ENCODE peak calls at places on chromosome 21, in eight cellular contexts. Y is hepatocyte, A is A673, S is PC-3, J is neural progenitor cell, R is GM23248, B is MM.1S, H is PC-9. D is an unnamed sample.

GRCh38 chr21:39348040-39348354 is 891 bp downstream of the HMGN1 start:
- DNase-seq in Y (no peak), A (no peak), S (no peak), J (no peak), R (no peak), B (no peak), H (no peak), D (no peak)

GRCh38 chr21:16388291-16388690 is 658.5 kb downstream of the USP25 start:
- DNase-seq in Y (no peak), A (no peak), S (no peak), J (no peak), R (no peak), B (no peak), H (no peak), D (no peak)

GRCh38 chr21:15441060-15441493 is 288.7 kb upstream of the USP25 start:
- DNase-seq in Y (no peak), A (no peak), S (no peak), J (peak), R (no peak), B (no peak), H (no peak), D (no peak)

GRCh38 chr21:39016740-39017315 is 166.4 kb downstream of the PSMG1 start:
- DNase-seq in Y (no peak), A (no peak), S (no peak), J (no peak), R (no peak), B (peak), H (no peak), D (no peak)

GRCh38 chr21:38266732-38267131 is 9.9 kb downstream of the KCNJ15 start:
- DNase-seq in Y (no peak), A (no peak), S (peak), J (no peak), R (peak), B (no peak), H (no peak), D (peak)

GRCh38 chr21:42306366-42307035 is 8.7 kb downstream of the TFF3 start:
- DNase-seq in Y (no peak), A (no peak), S (no peak), J (no peak), R (no peak), B (no peak), H (no peak), D (no peak)

GRCh38 chr21:43292041-43292865 is 123.4 kb downstream of the CRYAA start:
- DNase-seq in Y (no peak), A (no peak), S (no peak), J (no peak), R (no peak), B (no peak), H (no peak), D (no peak)

GRCh38 chr21:15293251-15293650 is 228.5 kb upstream of the NRIP1 start:
- DNase-seq in Y (peak), A (peak), S (peak), J (no peak), R (peak), B (no peak), H (peak), D (peak)

GRCh38 chr21:27423073-27423472 is 456.2 kb upstream of the ADAMTS5 start:
- DNase-seq in Y (no peak), A (no peak), S (peak), J (no peak), R (peak), B (no peak), H (no peak), D (peak)

GRCh38 chr21:14075346-14076142 is 135.2 kb downstream of the LIPI start:
- DNase-seq in Y (no peak), A (no peak), S (no peak), J (no peak), R (no peak), B (no peak), H (no peak), D (no peak)

GRCh38 chr21:24840287-24840686 is 767.0 kb downstream of the MRPL39 start:
- DNase-seq in Y (no peak), A (no peak), S (no peak), J (no peak), R (no peak), B (no peak), H (no peak), D (no peak)

GRCh38 chr21:42346866-42347600 is 3.8 kb downstream of the TFF2 start:
- DNase-seq in Y (no peak), A (no peak), S (no peak), J (no peak), R (no peak), B (no peak), H (no peak), D (no peak)

GRCh38 chr21:38806942-38807284 is 1.2 kb downstream of the ETS2 start:
- DNase-seq in Y (no peak), A (peak), S (peak), J (no peak), R (peak), B (no peak), H (no peak), D (peak)

GRCh38 chr21:42666023-42666747 is 12.8 kb downstream of the PDE9A start:
- DNase-seq in Y (no peak), A (peak), S (peak), J (no peak), R (peak), B (no peak), H (no peak), D (no peak)

GRCh38 chr21:31957631-31958030 is 84.8 kb downstream of the HUNK start:
- DNase-seq in Y (no peak), A (no peak), S (no peak), J (no peak), R (no peak), B (no peak), H (no peak), D (no peak)

GRCh38 chr21:25966308-25966707 is 204.3 kb downstream of the APP start:
- DNase-seq in Y (no peak), A (no peak), S (peak), J (no peak), R (no peak), B (no peak), H (no peak), D (no peak)

GRCh38 chr21:37937668-37938067 is 21.4 kb upstream of the KCNJ6 start:
- DNase-seq in Y (no peak), A (no peak), S (no peak), J (no peak), R (no peak), B (no peak), H (no peak), D (no peak)

GRCh38 chr21:38817371-38818335 is 11.9 kb downstream of the ETS2 start:
- DNase-seq in Y (no peak), A (no peak), S (peak), J (no peak), R (peak), B (no peak), H (no peak), D (peak)

GRCh38 chr21:35210093-35210492 is 161.0 kb upstream of the RUNX1 start:
- DNase-seq in Y (no peak), A (no peak), S (no peak), J (no peak), R (no peak), B (no peak), H (no peak), D (no peak)

GRCh38 chr21:35206141-35207125 is 157.3 kb upstream of the RUNX1 start:
- DNase-seq in Y (peak), A (no peak), S (no peak), J (no peak), R (no peak), B (peak), H (no peak), D (peak)

GRCh38 chr21:35207322-35207721 is 158.2 kb upstream of the RUNX1 start:
- DNase-seq in Y (no peak), A (no peak), S (no peak), J (no peak), R (peak), B (no peak), H (no peak), D (no peak)

GRCh38 chr21:35208117-35208516 is 159.0 kb upstream of the RUNX1 start:
- DNase-seq in Y (no peak), A (no peak), S (no peak), J (no peak), R (no peak), B (no peak), H (no peak), D (no peak)

GRCh38 chr21:35208810-35209517 is 159.9 kb upstream of the RUNX1 start:
- DNase-seq in Y (no peak), A (no peak), S (no peak), J (no peak), R (peak), B (no peak), H (no peak), D (peak)
- TF ChIP-seq EZH2 in Y (no peak), A (no peak), S (no peak), J (no peak), R (no peak), B (no peak), H (no peak), D (no peak)

GRCh38 chr21:29942033-29942432 is 2.2 kb upstream of the GRIK1 start:
- DNase-seq in Y (no peak), A (no peak), S (no peak), J (no peak), R (no peak), B (no peak), H (no peak), D (no peak)

GRCh38 chr21:29940993-29941392 is 1.2 kb upstream of the GRIK1 start:
- DNase-seq in Y (no peak), A (no peak), S (no peak), J (no peak), R (no peak), B (no peak), H (no peak), D (no peak)

GRCh38 chr21:29943885-29944284 is 4.1 kb upstream of the GRIK1 start:
- DNase-seq in Y (no peak), A (no peak), S (peak), J (peak), R (no peak), B (no peak), H (no peak), D (no peak)

GRCh38 chr21:29939859-29940245 is at the start of gene GRIK1:
- DNase-seq in Y (peak), A (peak), S (no peak), J (peak), R (peak), B (no peak), H (no peak), D (peak)

GRCh38 chr21:29938968-29939858 is 583 bp downstream of the GRIK1 start:
- DNase-seq in Y (peak), A (peak), S (no peak), J (peak), R (peak), B (no peak), H (no peak), D (peak)
- TF ChIP-seq EZH2 in Y (no peak), A (no peak), S (no peak), J (peak), R (no peak), B (no peak), H (no peak), D (no peak)

DNA sequence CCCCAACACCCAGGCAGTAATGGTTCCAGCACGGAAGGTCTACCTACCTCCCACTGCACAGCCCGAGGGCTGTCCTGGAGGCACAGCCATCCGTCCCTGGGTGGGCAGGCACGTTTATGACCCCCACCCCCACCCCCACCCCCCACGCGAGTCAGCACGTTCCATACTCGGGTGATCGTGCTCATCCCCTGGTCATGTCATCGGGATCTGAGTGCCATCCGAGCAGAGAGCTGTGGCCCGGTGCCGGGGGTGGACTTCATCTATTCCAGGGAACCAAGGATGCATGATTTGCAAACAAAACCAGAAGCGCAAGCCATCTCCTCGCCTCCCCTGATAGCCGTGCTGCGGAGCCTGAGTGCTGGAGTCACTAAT is 1.1 kb downstream of the TSPEAR start:
- DNase-seq in Y (no peak), A (no peak), S (no peak), J (peak), R (no peak), B (no peak), H (no peak), D (no peak)
- TF ChIP-seq EZH2 in Y (no peak), A (no peak), S (no peak), J (no peak), R (no peak), B (no peak), H (no peak), D (peak)

GRCh38 chr21:45225741-45226327 is 61.9 kb downstream of the POFUT2 start:
- DNase-seq in Y (no peak), A (no peak), S (no peak), J (no peak), R (no peak), B (no peak), H (no peak), D (peak)
- TF ChIP-seq EZH2 in Y (no peak), A (no peak), S (no peak), J (no peak), R (no peak), B (no peak), H (no peak), D (peak)

GRCh38 chr21:45393021-45393420 is 11.9 kb upstream of the COL18A1 start:
- DNase-seq in Y (no peak), A (no peak), S (no peak), J (no peak), R (no peak), B (no peak), H (no peak), D (no peak)

GRCh38 chr21:45390831-45391742 is 13.9 kb upstream of the COL18A1 start:
- DNase-seq in Y (no peak), A (no peak), S (no peak), J (no peak), R (no peak), B (no peak), H (no peak), D (no peak)

GRCh38 chr21:45390121-45390751 is 14.7 kb upstream of the COL18A1 start:
- DNase-seq in Y (no peak), A (no peak), S (no peak), J (no peak), R (no peak), B (no peak), H (no peak), D (no peak)

GRCh38 chr21:45392206-45392971 is 12.6 kb upstream of the COL18A1 start:
- DNase-seq in Y (no peak), A (no peak), S (no peak), J (no peak), R (no peak), B (no peak), H (no peak), D (no peak)

GRCh38 chr21:45391743-45392079 is 13.3 kb upstream of the COL18A1 start:
- DNase-seq in Y (no peak), A (no peak), S (no peak), J (no peak), R (no peak), B (no peak), H (no peak), D (no peak)
- TF ChIP-seq EZH2 in Y (no peak), A (no peak), S (no peak), J (no peak), R (no peak), B (no peak), H (no peak), D (no peak)

GRCh38 chr21:36691539-36692124 is 7.3 kb upstream of the SIM2 start:
- DNase-seq in Y (no peak), A (no peak), S (no peak), J (peak), R (no peak), B (no peak), H (no peak), D (no peak)

GRCh38 chr21:36693144-36694040 is 5.5 kb upstream of the SIM2 start:
- DNase-seq in Y (no peak), A (no peak), S (no peak), J (peak), R (no peak), B (no peak), H (no peak), D (no peak)

GRCh38 chr21:36692125-36692843 is 6.6 kb upstream of the SIM2 start:
- DNase-seq in Y (no peak), A (no peak), S (no peak), J (peak), R (no peak), B (no peak), H (no peak), D (no peak)

GRCh38 chr21:36694041-36694515 is 4.8 kb upstream of the SIM2 start:
- DNase-seq in Y (no peak), A (no peak), S (no peak), J (peak), R (no peak), B (no peak), H (no peak), D (peak)

GRCh38 chr21:36692844-36693143 is 6.1 kb upstream of the SIM2 start:
- DNase-seq in Y (no peak), A (no peak), S (no peak), J (no peak), R (no peak), B (no peak), H (no peak), D (no peak)
- TF ChIP-seq EZH2 in Y (no peak), A (no peak), S (no peak), J (peak), R (no peak), B (no peak), H (no peak), D (no peak)

GRCh38 chr21:41168391-41169257 is 664 bp downstream of the BACE2 start:
- DNase-seq in Y (peak), A (peak), S (peak), J (peak), R (peak), B (peak), H (peak), D (peak)
- TF ChIP-seq EZH2 in Y (no peak), A (no peak), S (no peak), J (peak), R (no peak), B (no peak), H (no peak), D (no peak)

GRCh38 chr21:46096997-46097825 is 701 bp upstream of the COL6A2 start:
- DNase-seq in Y (peak), A (no peak), S (no peak), J (no peak), R (peak), B (no peak), H (no peak), D (peak)

GRCh38 chr21:46097826-46098286 is at the start of gene COL6A2:
- DNase-seq in Y (peak), A (peak), S (peak), J (peak), R (peak), B (no peak), H (no peak), D (peak)

GRCh38 chr21:46099476-46099875 is 1.6 kb downstream of the COL6A2 start:
- DNase-seq in Y (peak), A (no peak), S (peak), J (peak), R (peak), B (no peak), H (no peak), D (peak)

GRCh38 chr21:46100020-46100419 is 2.1 kb downstream of the COL6A2 start:
- DNase-seq in Y (no peak), A (no peak), S (no peak), J (no peak), R (no peak), B (no peak), H (no peak), D (no peak)

GRCh38 chr21:46098303-46099141 is 610 bp downstream of the COL6A2 start:
- DNase-seq in Y (peak), A (no peak), S (no peak), J (peak), R (peak), B (no peak), H (no peak), D (no peak)
- TF ChIP-seq EZH2 in Y (no peak), A (no peak), S (no peak), J (peak), R (no peak), B (peak), H (no peak), D (no peak)

DNA sequence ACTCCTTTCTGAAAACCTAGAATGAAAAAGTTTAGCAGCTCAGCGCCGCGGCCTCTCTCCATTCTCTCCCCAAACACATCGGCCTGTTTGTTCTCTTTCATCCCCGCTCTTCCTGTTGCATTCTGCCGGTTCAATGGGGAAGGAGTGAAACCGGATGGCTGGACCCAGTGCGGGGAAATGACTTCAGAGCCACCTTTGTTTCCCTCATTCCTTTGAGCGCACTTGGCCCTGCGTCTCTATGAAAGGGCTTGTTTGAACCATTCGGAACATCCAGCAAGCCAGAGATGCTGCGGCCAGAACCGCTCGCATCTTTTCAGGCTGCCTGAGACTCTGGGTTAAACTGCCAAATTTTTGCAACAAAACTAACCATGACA is 5.3 kb upstream of the OLIG1 start:
- DNase-seq in Y (no peak), A (no peak), S (no peak), J (peak), R (no peak), B (no peak), H (no peak), D (no peak)
- TF ChIP-seq EZH2 in Y (no peak), A (peak), S (no peak), J (peak), R (no peak), B (no peak), H (no peak), D (no peak)

GRCh38 chr21:33028759-33029511 is 3.2 kb downstream of the OLIG2 start:
- DNase-seq in Y (no peak), A (peak), S (no peak), J (peak), R (peak), B (peak), H (no peak), D (no peak)
- TF ChIP-seq EZH2 in Y (peak), A (peak), S (no peak), J (peak), R (peak), B (no peak), H (no peak), D (peak)